ENCODE peak calls at places on chromosomes 2 and 18, in four cellular contexts. One of them, this sample, is unnamed.

GRCh38 chr2:54561795-54562592 is 105.9 kb downstream of the SPTBN1 start:
- DNase-seq in cardiac fibroblast: no peak
- DNase-seq in body of pancreas: no peak
- DNase-seq in HFFc6: no peak
- DNase-seq in this sample: no peak

GRCh38 chr2:235577404-235578330 is 83.8 kb downstream of the AGAP1 start:
- DNase-seq in cardiac fibroblast: peak
- DNase-seq in body of pancreas: peak
- DNase-seq in HFFc6: no peak
- DNase-seq in this sample: no peak

GRCh38 chr2:143177081-143177786 is 48.0 kb downstream of the ARHGAP15 start:
- DNase-seq in cardiac fibroblast: peak
- DNase-seq in body of pancreas: no peak
- DNase-seq in HFFc6: no peak
- DNase-seq in this sample: peak

GRCh38 chr18:33749831-33750230 is 171.8 kb downstream of the ASXL3 start:
- DNase-seq in cardiac fibroblast: no peak
- DNase-seq in body of pancreas: no peak
- DNase-seq in HFFc6: no peak
- DNase-seq in this sample: no peak

GRCh38 chr2:238507836-238508235 is 81.1 kb downstream of the ASB1 start:
- DNase-seq in cardiac fibroblast: no peak
- DNase-seq in body of pancreas: no peak
- DNase-seq in HFFc6: no peak
- DNase-seq in this sample: no peak

GRCh38 chr2:128868686-128869551 is 550.3 kb upstream of the HS6ST1 start:
- DNase-seq in cardiac fibroblast: peak
- DNase-seq in body of pancreas: no peak
- DNase-seq in HFFc6: no peak
- DNase-seq in this sample: no peak

GRCh38 chr2:25543939-25544338 is 129.4 kb downstream of the DTNB start:
- DNase-seq in cardiac fibroblast: no peak
- DNase-seq in body of pancreas: no peak
- DNase-seq in HFFc6: no peak
- DNase-seq in this sample: no peak

GRCh38 chr2:129460643-129461198 is 518.7 kb upstream of the RAB6C start:
- DNase-seq in cardiac fibroblast: no peak
- DNase-seq in body of pancreas: no peak
- DNase-seq in HFFc6: no peak
- DNase-seq in this sample: no peak

GRCh38 chr2:176157499-176158305 is 595 bp downstream of the HOXD3 start:
- DNase-seq in cardiac fibroblast: no peak
- DNase-seq in body of pancreas: no peak
- DNase-seq in HFFc6: no peak
- DNase-seq in this sample: no peak

GRCh38 chr2:86028763-86029381 is 76.8 kb downstream of the POLR1A start:
- DNase-seq in cardiac fibroblast: peak
- DNase-seq in body of pancreas: no peak
- DNase-seq in HFFc6: no peak
- DNase-seq in this sample: no peak

GRCh38 chr2:82837588-82838304 is 1621.3 kb downstream of the SUCLG1 start:
- DNase-seq in cardiac fibroblast: peak
- DNase-seq in body of pancreas: no peak
- DNase-seq in HFFc6: peak
- DNase-seq in this sample: peak

GRCh38 chr18:65788373-65788772 is 37.6 kb downstream of the CDH7 start:
- DNase-seq in cardiac fibroblast: no peak
- DNase-seq in body of pancreas: no peak
- DNase-seq in HFFc6: no peak
- DNase-seq in this sample: no peak

GRCh38 chr18:6728809-6729246 is 688 bp upstream of the ARHGAP28 start:
- DNase-seq in cardiac fibroblast: no peak
- DNase-seq in body of pancreas: no peak
- DNase-seq in HFFc6: no peak
- DNase-seq in this sample: no peak

GRCh38 chr2:72032481-72033041 is 115.1 kb downstream of the CYP26B1 start:
- DNase-seq in cardiac fibroblast: no peak
- DNase-seq in body of pancreas: no peak
- DNase-seq in HFFc6: no peak
- DNase-seq in this sample: no peak

GRCh38 chr2:38892819-38893218 is 3.1 kb downstream of the ARHGEF33 start:
- DNase-seq in cardiac fibroblast: no peak
- DNase-seq in body of pancreas: no peak
- DNase-seq in HFFc6: no peak
- DNase-seq in this sample: peak

GRCh38 chr2:74502720-74503505 is 3.5 kb upstream of the LBX2 start:
- DNase-seq in cardiac fibroblast: peak
- DNase-seq in body of pancreas: peak
- DNase-seq in HFFc6: peak
- DNase-seq in this sample: peak

GRCh38 chr2:218074031-218074430 is 5.0 kb downstream of the RUFY4 start:
- DNase-seq in cardiac fibroblast: peak
- DNase-seq in body of pancreas: peak
- DNase-seq in HFFc6: peak
- DNase-seq in this sample: peak

GRCh38 chr2:3223080-3223923 is 154.3 kb downstream of the EIPR1 start:
- DNase-seq in cardiac fibroblast: peak
- DNase-seq in body of pancreas: no peak
- DNase-seq in HFFc6: no peak
- DNase-seq in this sample: no peak

GRCh38 chr2:172433169-172433568 is 5.8 kb downstream of the ITGA6 start:
- DNase-seq in cardiac fibroblast: no peak
- DNase-seq in body of pancreas: no peak
- DNase-seq in HFFc6: no peak
- DNase-seq in this sample: no peak

GRCh38 chr2:119259296-119259860 is 35.7 kb downstream of the STEAP3 start:
- DNase-seq in cardiac fibroblast: peak
- DNase-seq in body of pancreas: no peak
- DNase-seq in HFFc6: no peak
- DNase-seq in this sample: peak

GRCh38 chr2:228417526-228417925 is 236.0 kb upstream of the SPHKAP start:
- DNase-seq in cardiac fibroblast: peak
- DNase-seq in body of pancreas: no peak
- DNase-seq in HFFc6: peak
- DNase-seq in this sample: peak

GRCh38 chr2:136230471-136230870 is 112.5 kb upstream of the CXCR4 start:
- DNase-seq in cardiac fibroblast: no peak
- DNase-seq in body of pancreas: no peak
- DNase-seq in HFFc6: no peak
- DNase-seq in this sample: no peak

GRCh38 chr2:95314964-95315611 is 17.9 kb downstream of the KCNIP3 start:
- DNase-seq in cardiac fibroblast: peak
- DNase-seq in body of pancreas: peak
- DNase-seq in HFFc6: peak
- DNase-seq in this sample: peak

GRCh38 chr2:62309465-62310091 is 113.7 kb downstream of the B3GNT2 start:
- DNase-seq in cardiac fibroblast: no peak
- DNase-seq in body of pancreas: no peak
- DNase-seq in HFFc6: no peak
- DNase-seq in this sample: no peak

GRCh38 chr2:65096948-65097347 is 33.0 kb downstream of the RAB1A start:
- DNase-seq in cardiac fibroblast: peak
- DNase-seq in body of pancreas: no peak
- DNase-seq in HFFc6: peak
- DNase-seq in this sample: peak

GRCh38 chr2:80517301-80517700 is 212.7 kb upstream of the LRRTM1 start:
- DNase-seq in cardiac fibroblast: no peak
- DNase-seq in body of pancreas: no peak
- DNase-seq in HFFc6: no peak
- DNase-seq in this sample: no peak

GRCh38 chr18:79637921-79638855 is 41.4 kb upstream of the CTDP1 start:
- DNase-seq in cardiac fibroblast: no peak
- DNase-seq in body of pancreas: no peak
- DNase-seq in HFFc6: no peak
- DNase-seq in this sample: no peak

GRCh38 chr2:207734264-207734635 is 22.8 kb downstream of the CCNYL1 start:
- DNase-seq in cardiac fibroblast: peak
- DNase-seq in body of pancreas: no peak
- DNase-seq in HFFc6: peak
- DNase-seq in this sample: peak

GRCh38 chr2:219684721-219685689 is 57.6 kb downstream of the SLC4A3 start:
- DNase-seq in cardiac fibroblast: peak
- DNase-seq in body of pancreas: peak
- DNase-seq in HFFc6: no peak
- DNase-seq in this sample: peak

GRCh38 chr2:52904511-52904910 is 863.1 kb upstream of the CHAC2 start:
- DNase-seq in cardiac fibroblast: no peak
- DNase-seq in body of pancreas: no peak
- DNase-seq in HFFc6: no peak
- DNase-seq in this sample: no peak

GRCh38 chr2:78907089-78907488 is 118.4 kb upstream of the REG3G start:
- DNase-seq in cardiac fibroblast: no peak
- DNase-seq in body of pancreas: no peak
- DNase-seq in HFFc6: no peak
- DNase-seq in this sample: no peak

GRCh38 chr2:219178377-219179175 is 501 bp downstream of the RETREG2 start:
- DNase-seq in cardiac fibroblast: peak
- DNase-seq in body of pancreas: peak
- DNase-seq in HFFc6: peak
- DNase-seq in this sample: peak

GRCh38 chr2:47034973-47035609 is 119.5 kb upstream of the MCFD2 start:
- DNase-seq in cardiac fibroblast: no peak
- DNase-seq in body of pancreas: peak
- DNase-seq in HFFc6: no peak
- DNase-seq in this sample: peak

GRCh38 chr2:169961911-169962310 is 134.7 kb downstream of the UBR3 start:
- DNase-seq in cardiac fibroblast: peak
- DNase-seq in body of pancreas: no peak
- DNase-seq in HFFc6: peak
- DNase-seq in this sample: peak